ENCODE peak calls at places on chromosomes 16 and 17, in seven cellular contexts. H is AG09309; R is NCI-H146; N is occipital lobe; P is EL; Z is stimulated activated CD4-positive, alpha-beta T cell treated with anti-CD3 and anti-CD28 coated beads, Interleukin-2, amount 100 ng/mL, for 48 hours; J is HTR-8/SVneo. W is an unnamed sample.

GRCh38 chr16:764848-765487 is 4.4 kb downstream of the MSLN start:
- DNase-seq in H (no peak), R (no peak), N (no peak), P (no peak), Z (no peak), J (no peak), W (no peak)

GRCh38 chr16:67874147-67874771 is 1.4 kb downstream of the EDC4 start:
- DNase-seq in H (no peak), R (no peak), N (no peak), P (no peak), Z (peak), J (no peak), W (no peak)

GRCh38 chr17:17781591-17782424 is 55.0 kb downstream of the SREBF1 start:
- DNase-seq in H (no peak), R (peak), N (peak), P (peak), Z (no peak), J (peak), W (peak)

GRCh38 chr16:15948532-15949209 is 745 bp upstream of the ABCC1 start:
- DNase-seq in H (no peak), R (peak), N (no peak), P (no peak), Z (no peak), J (no peak), W (no peak)

GRCh38 chr17:45325810-45326209 is 9.0 kb upstream of the MAP3K14 start:
- DNase-seq in H (no peak), R (no peak), N (no peak), P (peak), Z (no peak), J (no peak), W (no peak)

GRCh38 chr16:51237207-51237606 is 86.1 kb upstream of the SALL1 start:
- DNase-seq in H (no peak), R (no peak), N (no peak), P (no peak), Z (no peak), J (no peak), W (no peak)

GRCh38 chr16:4370570-4371480 is 823 bp upstream of the VASN start:
- DNase-seq in H (peak), R (no peak), N (no peak), P (peak), Z (no peak), J (peak), W (peak)

GRCh38 chr16:1961651-1962067 is 2.3 kb downstream of the NDUFB10 start:
- DNase-seq in H (no peak), R (peak), N (no peak), P (peak), Z (no peak), J (no peak), W (no peak)

GRCh38 chr17:18184143-18185007 is 747 bp downstream of the ALKBH5 start:
- DNase-seq in H (no peak), R (peak), N (no peak), P (peak), Z (peak), J (peak), W (peak)

GRCh38 chr17:57257213-57257873 is 1.0 kb downstream of the MSI2 start:
- DNase-seq in H (no peak), R (no peak), N (no peak), P (peak), Z (no peak), J (no peak), W (no peak)

GRCh38 chr16:88936008-88936912 is 40.7 kb downstream of the CBFA2T3 start:
- DNase-seq in H (no peak), R (peak), N (no peak), P (no peak), Z (no peak), J (no peak), W (no peak)

GRCh38 chr17:72411124-72411563 is 290.3 kb downstream of the SOX9 start:
- DNase-seq in H (no peak), R (no peak), N (no peak), P (no peak), Z (no peak), J (no peak), W (no peak)

GRCh38 chr16:1102921-1103648 is 7.0 kb upstream of the C1QTNF8 start:
- DNase-seq in H (no peak), R (peak), N (peak), P (peak), Z (peak), J (peak), W (no peak)

GRCh38 chr17:4506180-4506814 is 7.6 kb downstream of the SPNS2 start:
- DNase-seq in H (no peak), R (no peak), N (no peak), P (no peak), Z (no peak), J (no peak), W (no peak)

GRCh38 chr16:2737895-2738418 is 14.5 kb upstream of the SRRM2 start:
- DNase-seq in H (no peak), R (no peak), N (no peak), P (no peak), Z (no peak), J (no peak), W (no peak)

GRCh38 chr17:57849874-57850754 is at the start of gene MRPS23:
- DNase-seq in H (peak), R (peak), N (peak), P (peak), Z (peak), J (peak), W (peak)

GRCh38 chr17:71085238-71086033 is 916.1 kb downstream of the KCNJ2 start:
- DNase-seq in H (no peak), R (peak), N (no peak), P (peak), Z (no peak), J (no peak), W (no peak)

GRCh38 chr17:76382305-76382802 is 2.1 kb upstream of the SPHK1 start:
- DNase-seq in H (no peak), R (no peak), N (no peak), P (peak), Z (no peak), J (peak), W (no peak)

GRCh38 chr17:15264542-15264941 is 584 bp downstream of the PMP22 start:
- DNase-seq in H (no peak), R (no peak), N (no peak), P (no peak), Z (no peak), J (no peak), W (no peak)

GRCh38 chr16:2476741-2477140 is 1.8 kb downstream of the TBC1D24 start:
- DNase-seq in H (no peak), R (no peak), N (no peak), P (no peak), Z (no peak), J (no peak), W (no peak)

GRCh38 chr16:31700530-31701388 is 172.8 kb upstream of the ZNF267 start:
- DNase-seq in H (no peak), R (peak), N (peak), P (peak), Z (peak), J (no peak), W (peak)

GRCh38 chr17:43316522-43317142 is 82.2 kb upstream of the ARL4D start:
- DNase-seq in H (no peak), R (no peak), N (no peak), P (peak), Z (no peak), J (no peak), W (no peak)

GRCh38 chr17:76546556-76547182 is 6.8 kb downstream of the PRCD start:
- DNase-seq in H (peak), R (no peak), N (no peak), P (peak), Z (no peak), J (no peak), W (peak)

GRCh38 chr16:27817038-27817437 is 246.5 kb downstream of the GSG1L start:
- DNase-seq in H (no peak), R (no peak), N (no peak), P (no peak), Z (no peak), J (no peak), W (no peak)

GRCh38 chr17:38730526-38731379 is 612 bp downstream of the CISD3 start:
- DNase-seq in H (no peak), R (peak), N (no peak), P (peak), Z (no peak), J (peak), W (peak)

GRCh38 chr16:3138342-3138741 is 3.5 kb downstream of the ZNF213 start:
- DNase-seq in H (no peak), R (no peak), N (no peak), P (no peak), Z (no peak), J (no peak), W (no peak)

GRCh38 chr17:43034623-43035293 is 9.7 kb downstream of the RND2 start:
- DNase-seq in H (no peak), R (no peak), N (no peak), P (no peak), Z (no peak), J (no peak), W (no peak)